ENCODE peak calls at places on chromosomes 5 and 9, in four cellular contexts. One of them, this sample, is unnamed.

GRCh38 chr5:152560508-152561137 is 155.5 kb upstream of the NMUR2 start:
- DNase-seq in GM23248: peak; percentile 68
- DNase-seq in IMR-90: peak; percentile 12
- DNase-seq in MM.1S: peak; percentile 74
- DNase-seq in this sample: peak; percentile 26

GRCh38 chr5:36904677-36905076 is 28.1 kb downstream of the NIPBL start:
- DNase-seq in GM23248: no peak
- DNase-seq in IMR-90: no peak
- DNase-seq in MM.1S: no peak
- DNase-seq in this sample: no peak

GRCh38 chr5:124843596-124843899 is 97.1 kb upstream of the ZNF608 start:
- DNase-seq in GM23248: no peak
- DNase-seq in IMR-90: no peak
- DNase-seq in MM.1S: no peak
- DNase-seq in this sample: peak; percentile 75

GRCh38 chr9:113221800-113222481 is 597 bp downstream of the SLC31A1 start:
- DNase-seq in GM23248: no peak
- DNase-seq in IMR-90: no peak
- DNase-seq in MM.1S: no peak
- DNase-seq in this sample: no peak

GRCh38 chr5:174724484-174725260 is at the start of gene MSX2:
- DNase-seq in GM23248: peak; percentile 97
- DNase-seq in IMR-90: peak; percentile 86
- DNase-seq in MM.1S: no peak
- DNase-seq in this sample: peak; percentile 97

GRCh38 chr5:134070979-134071849 is 43.3 kb upstream of the TCF7 start:
- DNase-seq in GM23248: peak; percentile 49
- DNase-seq in IMR-90: no peak
- DNase-seq in MM.1S: no peak
- DNase-seq in this sample: peak; percentile 5

GRCh38 chr5:177309351-177310191 is 2.1 kb downstream of the MXD3 start:
- DNase-seq in GM23248: peak; percentile 72
- DNase-seq in IMR-90: peak; percentile 65
- DNase-seq in MM.1S: peak; percentile 81
- DNase-seq in this sample: peak; percentile 75

GRCh38 chr5:6757414-6757969 is 44.3 kb downstream of the TENT4A start:
- DNase-seq in GM23248: no peak
- DNase-seq in IMR-90: no peak
- DNase-seq in MM.1S: no peak
- DNase-seq in this sample: peak; percentile 19

GRCh38 chr5:16744164-16744880 is 127.5 kb upstream of the RETREG1 start:
- DNase-seq in GM23248: no peak
- DNase-seq in IMR-90: no peak
- DNase-seq in MM.1S: no peak
- DNase-seq in this sample: no peak

GRCh38 chr5:95669540-95669939 is 13.3 kb downstream of the SPATA9 start:
- DNase-seq in GM23248: peak; percentile 89
- DNase-seq in IMR-90: peak; percentile 99
- DNase-seq in MM.1S: no peak
- DNase-seq in this sample: peak; percentile 83

GRCh38 chr5:96976-97640 is 5.1 kb downstream of the PLEKHG4B start:
- DNase-seq in GM23248: no peak
- DNase-seq in IMR-90: no peak
- DNase-seq in MM.1S: no peak
- DNase-seq in this sample: no peak

GRCh38 chr9:98132806-98133631 is 14.0 kb upstream of the TRIM14 start:
- DNase-seq in GM23248: no peak
- DNase-seq in IMR-90: no peak
- DNase-seq in MM.1S: peak; percentile 51
- DNase-seq in this sample: no peak

GRCh38 chr5:134136771-134137170 is 22.3 kb downstream of the TCF7 start:
- DNase-seq in GM23248: no peak
- DNase-seq in IMR-90: no peak
- DNase-seq in MM.1S: no peak
- DNase-seq in this sample: no peak

GRCh38 chr5:181195249-181195761 is 9.7 kb downstream of the TRIM7 start:
- DNase-seq in GM23248: no peak
- DNase-seq in IMR-90: no peak
- DNase-seq in MM.1S: peak; percentile 3
- DNase-seq in this sample: no peak

GRCh38 chr5:135461752-135462151 is 9.6 kb upstream of the TIFAB start:
- DNase-seq in GM23248: no peak
- DNase-seq in IMR-90: no peak
- DNase-seq in MM.1S: no peak
- DNase-seq in this sample: no peak

GRCh38 chr5:131630208-131630962 is 4.6 kb downstream of the RAPGEF6 start:
- DNase-seq in GM23248: no peak
- DNase-seq in IMR-90: no peak
- DNase-seq in MM.1S: no peak
- DNase-seq in this sample: no peak

GRCh38 chr5:135569755-135570452 is 8.9 kb downstream of the CXCL14 start:
- DNase-seq in GM23248: peak; percentile 68
- DNase-seq in IMR-90: peak; percentile 36
- DNase-seq in MM.1S: peak; percentile 57
- DNase-seq in this sample: peak; percentile 32

GRCh38 chr5:108046955-108047670 is 334.8 kb downstream of the FBXL17 start:
- DNase-seq in GM23248: no peak
- DNase-seq in IMR-90: no peak
- DNase-seq in MM.1S: no peak
- DNase-seq in this sample: no peak

GRCh38 chr5:103582364-103582763 is 19.8 kb upstream of the NUDT12 start:
- DNase-seq in GM23248: peak; percentile 63
- DNase-seq in IMR-90: peak; percentile 50
- DNase-seq in MM.1S: peak; percentile 54
- DNase-seq in this sample: peak; percentile 77

GRCh38 chr9:37618817-37619216 is 26.4 kb upstream of the TOMM5 start:
- DNase-seq in GM23248: peak; percentile 82
- DNase-seq in IMR-90: peak; percentile 86
- DNase-seq in MM.1S: no peak
- DNase-seq in this sample: peak; percentile 29

GRCh38 chr9:112044183-112044582 is 130.9 kb downstream of the SUSD1 start:
- DNase-seq in GM23248: no peak
- DNase-seq in IMR-90: peak; percentile 58
- DNase-seq in MM.1S: no peak
- DNase-seq in this sample: no peak

GRCh38 chr9:26813247-26813646 is 79.4 kb downstream of the CAAP1 start:
- DNase-seq in GM23248: no peak
- DNase-seq in IMR-90: no peak
- DNase-seq in MM.1S: no peak
- DNase-seq in this sample: no peak

GRCh38 chr5:14818931-14819790 is 52.4 kb downstream of the ANKH start:
- DNase-seq in GM23248: peak; percentile 37
- DNase-seq in IMR-90: no peak
- DNase-seq in MM.1S: no peak
- DNase-seq in this sample: no peak

GRCh38 chr5:30690931-30691330 is 502.6 kb upstream of the CDH6 start:
- DNase-seq in GM23248: no peak
- DNase-seq in IMR-90: no peak
- DNase-seq in MM.1S: no peak
- DNase-seq in this sample: no peak

GRCh38 chr5:19733612-19734495 is 254.1 kb downstream of the CDH18 start:
- DNase-seq in GM23248: no peak
- DNase-seq in IMR-90: no peak
- DNase-seq in MM.1S: no peak
- DNase-seq in this sample: peak; percentile 2

GRCh38 chr9:73613092-73613701 is 461.5 kb downstream of the ANXA1 start:
- DNase-seq in GM23248: no peak
- DNase-seq in IMR-90: no peak
- DNase-seq in MM.1S: peak; percentile 66
- DNase-seq in this sample: no peak

GRCh38 chr9:121598167-121599000 is 53.0 kb upstream of the DAB2IP start:
- DNase-seq in GM23248: peak; percentile 89
- DNase-seq in IMR-90: peak; percentile 86
- DNase-seq in MM.1S: no peak
- DNase-seq in this sample: peak; percentile 94

GRCh38 chr5:187617-188451 is 3.5 kb upstream of the LRRC14B start:
- DNase-seq in GM23248: peak; percentile 21
- DNase-seq in IMR-90: no peak
- DNase-seq in MM.1S: no peak
- DNase-seq in this sample: no peak

GRCh38 chr9:98231770-98232478 is 23.5 kb downstream of the TBC1D2 start:
- DNase-seq in GM23248: peak; percentile 95
- DNase-seq in IMR-90: peak; percentile 95
- DNase-seq in MM.1S: no peak
- DNase-seq in this sample: peak; percentile 86

GRCh38 chr5:55234171-55234700 is 828 bp upstream of the CCNO start:
- DNase-seq in GM23248: peak; percentile 62
- DNase-seq in IMR-90: peak; percentile 19
- DNase-seq in MM.1S: peak; percentile 42
- DNase-seq in this sample: peak; percentile 32
- H3K4me1 ChIP-seq in GM23248: peaks cover 3% of the 10 kb centered on the region
- H3K4me1 ChIP-seq in IMR-90: peaks cover 9% of the 10 kb centered on the region
- H3K4me1 ChIP-seq in MM.1S: peaks cover 7% of the 10 kb centered on the region
- H3K4me1 ChIP-seq in this sample: peaks cover 29% of the 10 kb centered on the region

GRCh38 chr5:158748535-158748934 is 351.2 kb downstream of the EBF1 start:
- DNase-seq in GM23248: no peak
- DNase-seq in IMR-90: no peak
- DNase-seq in MM.1S: no peak
- DNase-seq in this sample: no peak
- H3K9ac ChIP-seq in GM23248: no peak overlapping the region
- H3K9ac ChIP-seq in IMR-90: no peak overlapping the region
- H3K9ac ChIP-seq in MM.1S: no peak overlapping the region
- H3K9ac ChIP-seq in this sample: no peak overlapping the region

GRCh38 chr9:86942352-86943222 is 4.7 kb downstream of the GAS1 start:
- DNase-seq in GM23248: no peak
- DNase-seq in IMR-90: no peak
- DNase-seq in MM.1S: no peak
- DNase-seq in this sample: peak; percentile 32

GRCh38 chr9:86944974-86945867 is 2.1 kb downstream of the GAS1 start:
- DNase-seq in GM23248: peak; percentile 64
- DNase-seq in IMR-90: peak; percentile 39
- DNase-seq in MM.1S: no peak
- DNase-seq in this sample: peak; percentile 39

GRCh38 chr9:86941196-86941595 is 6.1 kb downstream of the GAS1 start:
- DNase-seq in GM23248: no peak
- DNase-seq in IMR-90: no peak
- DNase-seq in MM.1S: no peak
- DNase-seq in this sample: no peak

GRCh38 chr9:86943871-86944240 is 3.5 kb downstream of the GAS1 start:
- DNase-seq in GM23248: no peak
- DNase-seq in IMR-90: no peak
- DNase-seq in MM.1S: no peak
- DNase-seq in this sample: no peak

GRCh38 chr9:86943223-86943870 is 4.0 kb downstream of the GAS1 start:
- DNase-seq in GM23248: peak; percentile 21
- DNase-seq in IMR-90: no peak
- DNase-seq in MM.1S: no peak
- DNase-seq in this sample: peak; percentile 56
- H3K27me3 ChIP-seq in GM23248: no peaks in the 10 kb centered on the region
- H3K27me3 ChIP-seq in IMR-90: peaks cover 11% of the 10 kb centered on the region
- H3K27me3 ChIP-seq in MM.1S: no peaks in the 10 kb centered on the region
- H3K27me3 ChIP-seq in this sample: no peaks in the 10 kb centered on the region

GRCh38 chr9:128101690-128102089 is 25.8 kb downstream of the PTGES2 start:
- DNase-seq in GM23248: no peak
- DNase-seq in IMR-90: no peak
- DNase-seq in MM.1S: no peak
- DNase-seq in this sample: no peak
- H3K4me1 ChIP-seq in GM23248: peaks cover 21% of the 10 kb centered on the region
- H3K4me1 ChIP-seq in IMR-90: peaks cover 25% of the 10 kb centered on the region
- H3K4me1 ChIP-seq in MM.1S: no peaks in the 10 kb centered on the region
- H3K4me1 ChIP-seq in this sample: peaks cover 42% of the 10 kb centered on the region

DNA sequence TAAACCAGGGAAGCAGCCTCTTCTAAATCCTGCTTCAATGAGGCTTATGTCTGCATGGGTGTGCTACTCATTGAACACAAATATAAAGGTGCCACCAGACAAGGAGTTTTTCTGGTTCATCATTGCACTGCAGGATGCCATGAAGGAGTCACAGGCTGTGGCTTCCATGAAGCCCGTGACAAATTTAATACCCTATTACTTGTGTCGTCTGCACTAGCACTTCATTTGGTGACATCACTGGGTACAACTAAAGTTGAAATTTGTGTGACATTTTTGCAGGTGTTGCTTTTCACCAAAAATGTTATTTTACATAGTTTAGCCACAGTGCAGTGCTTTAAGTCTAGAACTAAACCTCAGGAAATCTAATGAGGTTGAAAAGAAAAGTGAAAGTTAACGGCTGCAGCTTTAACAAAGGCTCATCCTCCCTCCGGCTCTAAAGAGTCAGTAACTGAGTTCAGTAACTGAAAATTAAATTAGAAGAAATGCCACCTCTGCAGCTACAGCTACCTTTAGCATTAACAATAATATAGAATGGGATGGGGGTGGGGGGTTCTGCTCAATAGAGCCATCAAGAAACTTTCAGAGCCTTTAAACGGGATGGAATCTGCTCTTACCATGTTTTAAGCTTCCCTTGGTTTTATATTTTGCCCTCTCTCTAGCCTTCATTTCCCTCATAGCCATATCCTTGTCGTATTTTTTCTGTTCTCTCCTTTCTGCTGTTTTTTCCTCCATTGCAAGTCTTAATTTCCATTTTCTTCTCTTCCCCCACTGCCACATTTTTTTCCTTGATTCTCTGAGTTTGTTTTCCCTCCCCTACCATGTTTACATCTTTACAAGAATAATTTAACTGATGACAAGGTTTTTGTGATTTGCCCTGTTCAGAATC is 233.8 kb upstream of the TMEM161B start:
- DNase-seq in GM23248: peak; percentile 42
- DNase-seq in IMR-90: no peak
- DNase-seq in MM.1S: peak; percentile 75
- DNase-seq in this sample: peak; percentile 40
- H3K9ac ChIP-seq in GM23248: peak overlapping the region; percentile 38
- H3K9ac ChIP-seq in IMR-90: no peak overlapping the region
- H3K9ac ChIP-seq in MM.1S: peak overlapping the region; percentile 15
- H3K9ac ChIP-seq in this sample: peak overlapping the region; percentile 67

DNA sequence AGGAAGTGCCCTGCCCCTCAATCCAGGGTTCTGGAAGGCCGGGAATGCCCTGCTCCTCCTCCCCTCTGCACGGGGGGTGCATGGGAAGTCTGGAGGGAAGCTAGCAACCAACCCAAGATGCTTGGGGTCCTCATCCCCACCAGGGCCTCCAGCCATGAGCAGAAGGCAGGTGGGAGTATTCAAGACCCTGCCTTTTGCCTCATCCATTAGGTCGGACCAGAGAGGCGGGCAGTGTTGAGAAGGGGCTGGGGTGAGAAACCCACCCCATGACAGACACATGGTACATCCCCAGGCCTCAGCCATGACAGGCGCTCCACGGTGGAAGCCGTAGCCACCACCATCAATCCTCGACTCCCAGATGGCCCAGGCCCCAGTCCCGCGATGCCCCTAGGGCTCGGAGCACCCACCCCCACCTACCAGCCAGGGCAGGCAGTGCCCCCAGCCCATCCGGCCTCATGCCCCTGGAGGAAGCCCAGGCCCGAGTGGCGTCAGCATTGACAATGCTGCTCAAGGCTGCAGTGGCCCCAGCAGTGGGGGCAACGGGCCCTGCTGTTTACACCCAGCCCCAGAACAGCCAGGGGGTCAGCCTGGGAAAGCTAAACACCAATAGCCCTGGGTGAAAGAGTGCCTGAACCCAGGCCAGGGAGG is 8.6 kb downstream of the NR5A1 start:
- DNase-seq in GM23248: no peak
- DNase-seq in IMR-90: no peak
- DNase-seq in MM.1S: no peak
- DNase-seq in this sample: no peak
- H3K27me3 ChIP-seq in GM23248: peaks cover 30% of the 10 kb centered on the region
- H3K27me3 ChIP-seq in IMR-90: peaks cover 93% of the 10 kb centered on the region
- H3K27me3 ChIP-seq in MM.1S: peaks cover 89% of the 10 kb centered on the region
- H3K27me3 ChIP-seq in this sample: peaks cover 89% of the 10 kb centered on the region

This sample was measured in adipocyte.